ENCODE peak calls at places on chromosomes 13 and 19, in four cellular contexts. One of them, this sample, is unnamed.

GRCh38 chr13:106423530-106423929 is 111.9 kb downstream of the EFNB2 start:
- DNase-seq in neuronal stem cell: peak; percentile 82
- DNase-seq in H9: no peak
- DNase-seq in IMR-90: no peak
- DNase-seq in this sample: no peak

GRCh38 chr19:43132696-43133095 is 50.2 kb upstream of the PSG2 start:
- DNase-seq in neuronal stem cell: no peak
- DNase-seq in H9: no peak
- DNase-seq in IMR-90: peak; percentile 59
- DNase-seq in this sample: no peak

GRCh38 chr19:11383706-11384048 is 437 bp downstream of the EPOR start:
- DNase-seq in IMR-90: no peak
- DNase-seq in H9: no peak
- DNase-seq in neuronal stem cell: no peak
- DNase-seq in this sample: no peak

GRCh38 chr19:2517881-2518601 is 42.1 kb downstream of the GADD45B start:
- DNase-seq in neuronal stem cell: no peak
- DNase-seq in IMR-90: no peak
- DNase-seq in H9: no peak
- DNase-seq in this sample: no peak

GRCh38 chr19:30459859-30460258 is 87.7 kb downstream of the ZNF536 start:
- DNase-seq in neuronal stem cell: no peak
- DNase-seq in H9: no peak
- DNase-seq in IMR-90: no peak
- DNase-seq in this sample: no peak

GRCh38 chr19:11373885-11374448 is 499 bp upstream of the SWSAP1 start:
- DNase-seq in IMR-90: no peak
- DNase-seq in neuronal stem cell: no peak
- DNase-seq in H9: no peak
- DNase-seq in this sample: no peak

GRCh38 chr13:113179374-113180230 is 21.2 kb downstream of the PROZ start:
- DNase-seq in IMR-90: peak; percentile 82
- DNase-seq in H9: no peak
- DNase-seq in neuronal stem cell: peak; percentile 43
- DNase-seq in this sample: peak; percentile 96

GRCh38 chr13:46629811-46630413 is 76.9 kb downstream of the LRCH1 start:
- DNase-seq in H9: no peak
- DNase-seq in neuronal stem cell: no peak
- DNase-seq in IMR-90: no peak
- DNase-seq in this sample: no peak

GRCh38 chr13:50747939-50748338 is 95.6 kb downstream of the DLEU7 start:
- DNase-seq in neuronal stem cell: no peak
- DNase-seq in H9: no peak
- DNase-seq in IMR-90: no peak
- DNase-seq in this sample: no peak

GRCh38 chr19:1244693-1245451 is 3.3 kb downstream of the ATP5F1D start:
- DNase-seq in H9: no peak
- DNase-seq in neuronal stem cell: no peak
- DNase-seq in IMR-90: no peak
- DNase-seq in this sample: no peak

GRCh38 chr19:43444531-43445340 is 20.7 kb downstream of the LYPD3 start:
- DNase-seq in neuronal stem cell: no peak
- DNase-seq in IMR-90: no peak
- DNase-seq in H9: no peak
- DNase-seq in this sample: no peak

GRCh38 chr13:95246292-95247082 is 54.8 kb downstream of the ABCC4 start:
- DNase-seq in IMR-90: no peak
- DNase-seq in neuronal stem cell: no peak
- DNase-seq in H9: no peak
- DNase-seq in this sample: no peak

GRCh38 chr19:9702186-9702585 is 27.3 kb upstream of the ZNF562 start:
- DNase-seq in IMR-90: no peak
- DNase-seq in neuronal stem cell: no peak
- DNase-seq in H9: no peak
- DNase-seq in this sample: no peak

GRCh38 chr19:38216785-38217746 is 7.0 kb downstream of the DPF1 start:
- DNase-seq in H9: no peak
- DNase-seq in IMR-90: no peak
- DNase-seq in neuronal stem cell: no peak
- DNase-seq in this sample: no peak

GRCh38 chr13:33751151-33751550 is 66.8 kb upstream of the RFC3 start:
- DNase-seq in IMR-90: peak; percentile 46
- DNase-seq in neuronal stem cell: no peak
- DNase-seq in H9: no peak
- DNase-seq in this sample: peak; percentile 66

GRCh38 chr19:10535613-10536012 is 8.1 kb upstream of the ATG4D start:
- DNase-seq in H9: no peak
- DNase-seq in neuronal stem cell: no peak
- DNase-seq in IMR-90: peak; percentile 36
- DNase-seq in this sample: peak; percentile 37

GRCh38 chr13:91375119-91375729 is 23.2 kb upstream of the GPC5 start:
- DNase-seq in H9: no peak
- DNase-seq in neuronal stem cell: no peak
- DNase-seq in IMR-90: peak; percentile 8
- DNase-seq in this sample: peak; percentile 18

GRCh38 chr13:23547000-23547590 is 23.1 kb upstream of the TNFRSF19 start:
- DNase-seq in IMR-90: peak; percentile 7
- DNase-seq in H9: peak; percentile 51
- DNase-seq in neuronal stem cell: no peak
- DNase-seq in this sample: peak; percentile 8

GRCh38 chr19:41771410-41771809 is 16.1 kb downstream of the CEACAM6 start:
- DNase-seq in H9: no peak
- DNase-seq in neuronal stem cell: no peak
- DNase-seq in IMR-90: no peak
- DNase-seq in this sample: no peak

GRCh38 chr19:40272261-40272660 is 12.9 kb downstream of the AKT2 start:
- DNase-seq in IMR-90: no peak
- DNase-seq in neuronal stem cell: no peak
- DNase-seq in H9: no peak
- DNase-seq in this sample: no peak

GRCh38 chr13:110329798-110330461 is 22.8 kb downstream of the COL4A2 start:
- DNase-seq in neuronal stem cell: no peak
- DNase-seq in H9: no peak
- DNase-seq in IMR-90: peak; percentile 93
- DNase-seq in this sample: no peak

GRCh38 chr19:40238775-40239174 is 12.3 kb upstream of the CCNP start:
- DNase-seq in neuronal stem cell: no peak
- DNase-seq in IMR-90: no peak
- DNase-seq in H9: no peak
- DNase-seq in this sample: no peak

GRCh38 chr13:23060972-23061371 is 119.8 kb upstream of the SGCG start:
- DNase-seq in H9: no peak
- DNase-seq in IMR-90: no peak
- DNase-seq in neuronal stem cell: no peak
- DNase-seq in this sample: no peak

GRCh38 chr19:49888478-49888901 is 8.2 kb downstream of the IL4I1 start:
- DNase-seq in IMR-90: no peak
- DNase-seq in H9: no peak
- DNase-seq in neuronal stem cell: no peak
- DNase-seq in this sample: no peak

GRCh38 chr19:33477781-33478180 is 43.8 kb downstream of the PEPD start:
- DNase-seq in neuronal stem cell: no peak
- DNase-seq in IMR-90: peak; percentile 21
- DNase-seq in H9: no peak
- DNase-seq in this sample: no peak

GRCh38 chr19:9836021-9836420 is 903 bp downstream of the PIN1 start:
- DNase-seq in H9: no peak
- DNase-seq in neuronal stem cell: no peak
- DNase-seq in IMR-90: peak; percentile 43
- DNase-seq in this sample: peak; percentile 44

GRCh38 chr13:58792854-58793253 is 1161.3 kb downstream of the PCDH17 start:
- DNase-seq in H9: no peak
- DNase-seq in IMR-90: no peak
- DNase-seq in neuronal stem cell: no peak
- DNase-seq in this sample: no peak

GRCh38 chr19:13063461-13064091 is 39.1 kb downstream of the LYL1 start:
- DNase-seq in IMR-90: no peak
- DNase-seq in H9: no peak
- DNase-seq in neuronal stem cell: no peak
- DNase-seq in this sample: no peak

GRCh38 chr19:38316477-38317067 is 825 bp upstream of the YIF1B start:
- DNase-seq in H9: no peak
- DNase-seq in neuronal stem cell: no peak
- DNase-seq in IMR-90: no peak
- DNase-seq in this sample: no peak

GRCh38 chr19:5339470-5339949 is 1.1 kb downstream of the PTPRS start:
- DNase-seq in neuronal stem cell: no peak
- DNase-seq in IMR-90: no peak
- DNase-seq in H9: no peak
- DNase-seq in this sample: no peak

GRCh38 chr19:5339950-5340636 is 519 bp downstream of the PTPRS start:
- DNase-seq in neuronal stem cell: peak; percentile 65
- DNase-seq in IMR-90: no peak
- DNase-seq in H9: no peak
- DNase-seq in this sample: no peak

GRCh38 chr19:5337126-5337525 is 3.5 kb downstream of the PTPRS start:
- DNase-seq in neuronal stem cell: no peak
- DNase-seq in H9: no peak
- DNase-seq in IMR-90: no peak
- DNase-seq in this sample: no peak

GRCh38 chr19:5337886-5338595 is 2.6 kb downstream of the PTPRS start:
- DNase-seq in IMR-90: no peak
- DNase-seq in H9: no peak
- DNase-seq in neuronal stem cell: no peak
- DNase-seq in this sample: no peak

GRCh38 chr19:5338661-5339469 is 1.7 kb downstream of the PTPRS start:
- DNase-seq in neuronal stem cell: peak; percentile 57
- DNase-seq in IMR-90: no peak
- DNase-seq in H9: peak; percentile 70
- DNase-seq in this sample: no peak
- H3K23ac ChIP-seq in neuronal stem cell: no peak overlapping the region
- H3K23ac ChIP-seq in IMR-90: peak overlapping the region; percentile 24
- H3K23ac ChIP-seq in H9: no peak overlapping the region
- H3K23ac ChIP-seq in this sample: peak overlapping the region; percentile 61

DNA sequence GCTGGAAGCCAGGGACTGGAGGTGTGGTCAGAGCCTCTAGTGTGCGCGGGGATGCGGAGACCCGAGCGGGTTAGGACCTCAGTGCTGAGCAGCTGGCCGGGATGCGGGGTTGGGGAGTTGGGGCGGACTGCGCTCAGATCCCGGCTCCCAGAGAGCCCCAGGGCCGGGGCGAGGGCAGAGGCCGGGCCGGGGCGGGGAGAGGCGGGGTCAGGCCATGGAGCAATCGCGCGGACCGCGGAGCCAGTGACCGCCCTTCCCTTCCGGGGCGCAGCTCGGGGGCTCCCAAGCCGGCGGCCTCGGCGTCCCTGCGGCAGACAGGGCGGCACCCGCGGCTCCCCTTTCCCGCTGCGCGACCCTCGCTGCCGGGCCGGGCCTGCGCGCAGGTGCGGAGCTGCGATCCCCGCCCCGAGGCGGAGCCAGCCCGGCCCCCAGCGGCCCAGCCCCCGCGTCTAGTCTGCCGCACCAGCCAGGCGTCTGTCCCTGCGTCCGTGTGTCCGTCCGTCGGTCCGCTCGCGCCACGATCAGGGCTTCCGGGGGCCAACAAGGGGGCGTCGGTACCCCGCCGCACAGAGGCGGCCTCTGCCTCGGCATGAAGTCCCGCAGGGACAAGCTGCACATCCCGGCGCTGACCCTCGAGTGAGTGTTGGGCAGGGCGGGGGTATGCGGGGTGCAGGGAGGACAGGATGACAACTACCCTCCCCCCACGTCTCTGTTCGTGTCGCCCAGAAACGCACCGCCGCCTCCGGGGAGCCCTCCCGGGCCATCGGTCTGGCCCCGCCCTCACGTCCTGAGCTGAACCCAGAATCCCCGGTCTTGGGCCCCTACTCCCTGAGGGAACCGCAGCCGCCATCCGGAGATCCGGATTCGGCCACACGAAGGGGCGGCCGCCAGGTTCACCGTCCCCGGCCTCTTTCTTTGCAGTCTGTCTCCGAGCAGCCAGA is 12.4 kb downstream of the MAST3 start:
- DNase-seq in neuronal stem cell: no peak
- DNase-seq in IMR-90: no peak
- DNase-seq in H9: peak; percentile 53
- DNase-seq in this sample: peak; percentile 45
- H3K14ac ChIP-seq in neuronal stem cell: peak overlapping the region; percentile 98
- H3K14ac ChIP-seq in IMR-90: peak overlapping the region; percentile 82
- H3K14ac ChIP-seq in H9: no peak overlapping the region
- H3K14ac ChIP-seq in this sample: peak overlapping the region; percentile 6

DNA sequence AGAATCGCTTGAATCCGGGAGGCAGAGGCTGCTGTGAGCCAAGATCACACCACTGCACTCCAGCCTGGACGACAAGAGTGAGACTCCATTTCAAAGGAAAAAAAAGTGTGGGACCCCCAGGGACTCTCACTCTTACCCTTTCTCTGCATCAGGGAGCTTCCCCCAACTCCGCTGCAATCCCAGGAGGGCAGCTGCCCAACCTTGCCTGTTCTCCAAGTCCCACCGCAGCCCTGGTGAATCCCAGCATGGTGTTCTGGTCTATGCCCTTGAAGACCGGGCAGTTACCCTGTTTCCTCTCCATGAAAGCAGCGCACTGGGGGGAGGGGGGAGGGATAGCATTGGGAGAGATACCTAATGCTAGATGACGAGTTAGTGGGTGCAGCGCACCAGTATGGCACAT is 35.7 kb upstream of the DPRX start:
- DNase-seq in IMR-90: no peak
- DNase-seq in H9: peak; percentile 67
- DNase-seq in neuronal stem cell: no peak
- DNase-seq in this sample: no peak
- H3K23ac ChIP-seq in IMR-90: no peak overlapping the region
- H3K23ac ChIP-seq in H9: no peak overlapping the region
- H3K23ac ChIP-seq in neuronal stem cell: no peak overlapping the region
- H3K23ac ChIP-seq in this sample: no peak overlapping the region

GRCh38 chr19:20422216-20422615 is 143.4 kb downstream of the ZNF737 start:
- DNase-seq in IMR-90: no peak
- DNase-seq in neuronal stem cell: peak; percentile 46
- DNase-seq in H9: no peak
- DNase-seq in this sample: no peak

GRCh38 chr19:20422616-20423205 is 142.9 kb downstream of the ZNF737 start:
- DNase-seq in neuronal stem cell: peak; percentile 41
- DNase-seq in IMR-90: no peak
- DNase-seq in H9: no peak
- DNase-seq in this sample: peak; percentile 3

DNA sequence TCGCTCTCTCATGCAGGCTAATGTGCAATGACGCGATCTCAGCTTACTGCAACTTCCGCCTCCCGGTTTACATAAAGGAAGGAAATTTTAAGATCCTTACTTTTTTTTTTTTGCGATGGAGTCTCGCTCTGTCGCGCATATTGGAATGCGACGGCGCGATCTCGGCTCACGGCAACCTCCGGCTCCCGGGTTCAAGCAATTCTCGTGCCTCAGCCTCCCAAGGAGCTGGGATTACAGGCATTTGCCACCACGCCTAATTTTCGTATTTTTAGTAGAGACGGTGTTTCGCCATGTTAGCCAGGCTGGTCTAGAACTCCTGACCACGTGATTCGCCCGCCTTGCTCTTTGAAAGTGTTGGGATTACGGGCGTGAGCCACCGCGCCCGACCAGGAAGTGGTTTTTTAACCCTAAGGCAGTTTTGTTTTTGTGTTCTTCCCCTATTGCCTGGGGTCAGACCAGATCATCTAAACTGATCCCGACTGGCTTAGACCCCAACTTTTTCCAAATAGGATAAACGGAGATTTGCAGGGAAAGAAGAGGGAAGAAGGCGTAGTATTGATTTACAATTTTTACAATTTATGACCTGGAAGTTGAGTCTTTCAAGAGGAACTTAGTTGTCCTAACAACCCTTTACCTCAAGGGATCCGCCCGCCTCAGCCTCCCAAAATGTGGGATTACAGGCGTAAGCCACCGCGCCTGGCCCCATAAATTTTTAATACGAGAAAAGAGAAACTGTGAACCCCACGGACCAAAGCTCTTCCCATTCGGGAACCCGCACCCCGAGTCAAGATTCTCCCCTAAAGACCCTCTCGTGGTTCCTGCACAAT is 142.0 kb downstream of the ZNF737 start:
- DNase-seq in IMR-90: peak; percentile 7
- DNase-seq in H9: peak; percentile 34
- DNase-seq in neuronal stem cell: peak; percentile 31
- DNase-seq in this sample: peak; percentile 82
- H3K14ac ChIP-seq in IMR-90: peak overlapping the region; percentile 20
- H3K14ac ChIP-seq in H9: no peak overlapping the region
- H3K14ac ChIP-seq in neuronal stem cell: no peak overlapping the region
- H3K14ac ChIP-seq in this sample: no peak overlapping the region